ENCODE peak calls at places on chromosomes 16 and 17, in seven cellular contexts. U, A, I, M, G, O and Y are unnamed samples.

GRCh38 chr17:74637265-74637664 is 13.7 kb upstream of the CD300E start:
- DNase-seq in U (no peak), A (no peak), I (no peak), M (no peak), G (no peak), O (no peak), Y (no peak)

GRCh38 chr17:73354423-73355284 is 42.9 kb upstream of the CDC42EP4 start:
- DNase-seq in U (no peak), A (no peak), I (no peak), M (no peak), G (no peak), O (no peak), Y (no peak)

GRCh38 chr17:68288804-68289203 is 2.1 kb downstream of the SLC16A6 start:
- DNase-seq in U (peak), A (peak), I (no peak), M (no peak), G (no peak), O (no peak), Y (no peak)

GRCh38 chr16:57791903-57792461 is 10.3 kb downstream of the KIFC3 start:
- DNase-seq in U (no peak), A (no peak), I (no peak), M (no peak), G (no peak), O (no peak), Y (no peak)

GRCh38 chr17:40341808-40342574 is 22.5 kb downstream of the GJD3 start:
- DNase-seq in U (no peak), A (peak), I (peak), M (no peak), G (no peak), O (peak), Y (no peak)

GRCh38 chr17:27569257-27569722 is 61.7 kb upstream of the LGALS9 start:
- DNase-seq in U (peak), A (no peak), I (peak), M (peak), G (no peak), O (no peak), Y (peak)

GRCh38 chr16:75483222-75483621 is 12.0 kb downstream of the CHST6 start:
- DNase-seq in U (no peak), A (no peak), I (no peak), M (no peak), G (no peak), O (no peak), Y (peak)

GRCh38 chr17:69012895-69013805 is 47.6 kb downstream of the ABCA9 start:
- DNase-seq in U (no peak), A (no peak), I (peak), M (no peak), G (no peak), O (no peak), Y (no peak)

GRCh38 chr17:42751628-42752027 is 6.8 kb upstream of the EZH1 start:
- DNase-seq in U (no peak), A (no peak), I (no peak), M (no peak), G (no peak), O (no peak), Y (no peak)

GRCh38 chr17:50830298-50830697 is 5.1 kb upstream of the WFIKKN2 start:
- DNase-seq in U (no peak), A (no peak), I (no peak), M (no peak), G (no peak), O (peak), Y (no peak)

GRCh38 chr17:83175551-83176271 is 96.3 kb downstream of the METRNL start:
- DNase-seq in U (no peak), A (no peak), I (no peak), M (peak), G (peak), O (no peak), Y (no peak)

GRCh38 chr16:66085651-66086050 is 280.8 kb upstream of the CDH5 start:
- DNase-seq in U (no peak), A (no peak), I (no peak), M (no peak), G (no peak), O (no peak), Y (no peak)

GRCh38 chr16:67910162-67910561 is 17.1 kb downstream of the PSKH1 start:
- DNase-seq in U (no peak), A (no peak), I (peak), M (peak), G (no peak), O (no peak), Y (peak)

GRCh38 chr16:72467157-72467759 is 295.3 kb upstream of the PMFBP1 start:
- DNase-seq in U (peak), A (no peak), I (peak), M (peak), G (no peak), O (no peak), Y (peak)

GRCh38 chr17:76805319-76805718 is 62.9 kb upstream of the MGAT5B start:
- DNase-seq in U (no peak), A (no peak), I (peak), M (no peak), G (no peak), O (no peak), Y (peak)

GRCh38 chr17:81641825-81642489 is 5.0 kb downstream of the TSPAN10 start:
- DNase-seq in U (no peak), A (no peak), I (peak), M (no peak), G (no peak), O (no peak), Y (peak)

GRCh38 chr16:75745823-75746222 is 19.5 kb upstream of the CPHXL start:
- DNase-seq in U (peak), A (no peak), I (no peak), M (no peak), G (no peak), O (no peak), Y (no peak)

GRCh38 chr16:28992496-28992895 is 7.6 kb downstream of the LAT start:
- DNase-seq in U (no peak), A (no peak), I (no peak), M (no peak), G (no peak), O (no peak), Y (no peak)

GRCh38 chr17:19412984-19413383 is 2.0 kb downstream of the RNF112 start:
- DNase-seq in U (no peak), A (no peak), I (no peak), M (no peak), G (no peak), O (no peak), Y (no peak)

GRCh38 chr17:83050651-83051422 is 28.6 kb upstream of the METRNL start:
- DNase-seq in U (no peak), A (peak), I (no peak), M (no peak), G (no peak), O (peak), Y (peak)

GRCh38 chr17:48995871-48996695 is 1.1 kb upstream of the IGF2BP1 start:
- DNase-seq in U (peak), A (no peak), I (no peak), M (no peak), G (peak), O (no peak), Y (no peak)

GRCh38 chr17:53765609-53766008 is 57.1 kb upstream of the KIF2B start:
- DNase-seq in U (no peak), A (no peak), I (peak), M (no peak), G (no peak), O (no peak), Y (peak)

GRCh38 chr17:49151996-49152395 is 19.4 kb downstream of the B4GALNT2 start:
- DNase-seq in U (no peak), A (no peak), I (no peak), M (no peak), G (no peak), O (no peak), Y (no peak)

GRCh38 chr17:7502987-7503386 is 18.8 kb downstream of the POLR2A start:
- DNase-seq in U (no peak), A (no peak), I (no peak), M (peak), G (no peak), O (no peak), Y (no peak)
- TF ChIP-seq CTCF in U (peak), A (no peak), I (peak), M (peak), G (peak), O (no peak), Y (peak)

GRCh38 chr17:34319087-34319486 is at the start of gene CCL8:
- DNase-seq in U (no peak), A (no peak), I (peak), M (no peak), G (no peak), O (no peak), Y (no peak)

GRCh38 chr17:34313164-34313563 is 6.1 kb upstream of the CCL8 start:
- DNase-seq in U (no peak), A (no peak), I (peak), M (no peak), G (no peak), O (no peak), Y (no peak)

GRCh38 chr17:34314279-34314678 is 5.0 kb upstream of the CCL8 start:
- DNase-seq in U (no peak), A (no peak), I (peak), M (no peak), G (no peak), O (no peak), Y (no peak)

GRCh38 chr17:34321981-34322380 is 2.7 kb downstream of the CCL8 start:
- DNase-seq in U (no peak), A (no peak), I (no peak), M (no peak), G (no peak), O (no peak), Y (no peak)

GRCh38 chr17:34318474-34318873 is 761 bp upstream of the CCL8 start:
- DNase-seq in U (no peak), A (no peak), I (no peak), M (peak), G (no peak), O (no peak), Y (no peak)
- TF ChIP-seq CTCF in U (peak), A (no peak), I (no peak), M (no peak), G (no peak), O (no peak), Y (no peak)

GRCh38 chr17:80509311-80509710 is 32.9 kb upstream of the NPTX1 start:
- DNase-seq in U (no peak), A (no peak), I (no peak), M (no peak), G (no peak), O (no peak), Y (no peak)
- TF ChIP-seq CTCF in U (no peak), A (no peak), I (no peak), M (no peak), G (no peak), O (no peak), Y (no peak)

GRCh38 chr16:49439676-49440075 is 66.1 kb downstream of the C16orf78 start:
- DNase-seq in U (no peak), A (no peak), I (no peak), M (no peak), G (no peak), O (no peak), Y (no peak)

GRCh38 chr16:49442805-49443204 is 69.2 kb downstream of the C16orf78 start:
- DNase-seq in U (no peak), A (no peak), I (no peak), M (peak), G (no peak), O (no peak), Y (no peak)

GRCh38 chr16:49440156-49441065 is 66.8 kb downstream of the C16orf78 start:
- DNase-seq in U (no peak), A (no peak), I (no peak), M (peak), G (no peak), O (no peak), Y (no peak)

GRCh38 chr16:49443576-49443975 is 70.0 kb downstream of the C16orf78 start:
- DNase-seq in U (no peak), A (no peak), I (no peak), M (no peak), G (no peak), O (no peak), Y (no peak)

GRCh38 chr16:49441366-49441780 is 67.8 kb downstream of the C16orf78 start:
- DNase-seq in U (peak), A (peak), I (no peak), M (peak), G (no peak), O (peak), Y (no peak)
- TF ChIP-seq CTCF in U (peak), A (no peak), I (no peak), M (peak), G (peak), O (no peak), Y (no peak)

GRCh38 chr16:15466131-15466530 is 31.7 kb downstream of the BMERB1 start:
- DNase-seq in U (no peak), A (no peak), I (no peak), M (no peak), G (no peak), O (no peak), Y (no peak)

GRCh38 chr16:15461376-15461775 is 27.0 kb downstream of the BMERB1 start:
- DNase-seq in U (no peak), A (no peak), I (no peak), M (no peak), G (no peak), O (no peak), Y (peak)

GRCh38 chr16:15464401-15465186 is 30.2 kb downstream of the BMERB1 start:
- DNase-seq in U (no peak), A (no peak), I (no peak), M (no peak), G (peak), O (no peak), Y (no peak)

DNA sequence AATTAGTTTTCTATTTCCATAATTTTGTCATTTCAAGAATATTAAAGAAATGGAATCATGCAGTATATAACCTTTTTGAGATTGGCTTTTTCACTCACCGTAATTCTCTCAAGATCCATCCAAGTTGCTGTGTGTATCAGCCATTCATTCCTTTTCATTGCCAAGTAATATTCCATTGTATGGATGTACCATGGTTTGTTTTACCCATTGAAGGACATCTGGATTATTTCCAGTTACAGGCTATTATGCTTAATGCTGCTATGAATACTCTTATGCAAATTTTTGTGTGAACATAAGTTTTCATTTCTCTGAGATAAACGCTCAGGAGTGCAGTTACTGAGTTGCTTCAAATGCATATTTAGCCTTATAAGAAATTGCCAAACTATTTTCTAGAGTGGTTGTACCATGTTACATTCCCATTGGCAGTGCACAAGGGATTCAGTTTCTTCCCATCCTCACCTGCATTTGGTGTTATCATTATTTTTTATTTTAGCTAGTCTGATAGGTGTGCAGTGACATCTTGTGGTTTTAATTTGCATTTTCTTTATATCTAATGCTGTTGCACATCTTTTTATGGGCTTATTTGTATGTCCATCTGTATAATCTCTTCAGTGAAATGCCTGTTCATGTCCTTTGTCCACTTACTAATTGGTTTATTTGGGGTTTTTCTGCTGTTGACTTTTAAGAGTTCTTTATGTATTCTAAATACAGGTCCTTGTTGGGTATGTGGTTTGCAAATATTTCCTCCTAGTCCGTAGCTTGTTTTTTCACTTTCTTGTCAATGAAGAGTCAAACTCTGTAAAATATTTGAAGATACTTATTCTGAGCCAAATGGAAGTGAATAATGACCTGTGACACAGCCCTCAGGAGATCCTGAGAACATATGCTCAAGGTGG is 32.7 kb downstream of the BMERB1 start:
- DNase-seq in U (no peak), A (no peak), I (peak), M (no peak), G (no peak), O (no peak), Y (peak)
- TF ChIP-seq CTCF in U (no peak), A (no peak), I (no peak), M (peak), G (no peak), O (no peak), Y (peak)

GRCh38 chr16:85631802-85632393 is 18.8 kb downstream of the GSE1 start:
- DNase-seq in U (no peak), A (no peak), I (no peak), M (no peak), G (no peak), O (no peak), Y (no peak)
- TF ChIP-seq CTCF in U (peak), A (no peak), I (no peak), M (peak), G (no peak), O (no peak), Y (no peak)

GRCh38 chr16:47037396-47037745 is 63.9 kb upstream of the DNAJA2 start:
- DNase-seq in U (peak), A (peak), I (no peak), M (peak), G (no peak), O (peak), Y (no peak)

GRCh38 chr16:47034455-47034854 is 61.0 kb upstream of the DNAJA2 start:
- DNase-seq in U (no peak), A (no peak), I (no peak), M (no peak), G (no peak), O (no peak), Y (no peak)

GRCh38 chr16:47035436-47035835 is 62.0 kb upstream of the DNAJA2 start:
- DNase-seq in U (no peak), A (no peak), I (no peak), M (no peak), G (no peak), O (no peak), Y (no peak)

GRCh38 chr16:47037746-47038458 is 64.4 kb upstream of the DNAJA2 start:
- DNase-seq in U (peak), A (peak), I (peak), M (peak), G (peak), O (peak), Y (peak)

GRCh38 chr16:47036201-47036600 is 62.7 kb upstream of the DNAJA2 start:
- DNase-seq in U (no peak), A (no peak), I (no peak), M (no peak), G (no peak), O (no peak), Y (no peak)
- TF ChIP-seq CTCF in U (no peak), A (no peak), I (no peak), M (peak), G (no peak), O (no peak), Y (no peak)